ENCODE peak calls at places on chromosomes 3 and 15, in six cellular contexts. H is SK-N-SH, O is K562, I is transverse colon, A is GM23338, R is HL-60. G is an unnamed sample.

GRCh38 chr15:62067448-62068044 is 769 bp downstream of the C2CD4A start:
- DNase-seq in I (peak), R (no peak), O (no peak), A (peak), H (peak), G (peak)

GRCh38 chr3:71421820-71422566 is 161.5 kb downstream of the FOXP1 start:
- DNase-seq in I (no peak), O (no peak), H (no peak), A (no peak), R (no peak), G (no peak)

GRCh38 chr3:50574280-50574831 is 5.0 kb downstream of the HEMK1 start:
- DNase-seq in O (peak), A (no peak), R (no peak), H (no peak), I (no peak), G (no peak)

GRCh38 chr3:100954199-100954935 is 38.9 kb downstream of the ABI3BP start:
- DNase-seq in H (no peak), O (no peak), A (no peak), R (no peak), I (no peak), G (no peak)

GRCh38 chr3:94515983-94516382 is 453.1 kb downstream of the NSUN3 start:
- DNase-seq in O (no peak), H (no peak), A (no peak), I (no peak), R (no peak), G (no peak)

GRCh38 chr3:39220551-39221530 is 28.4 kb upstream of the XIRP1 start:
- DNase-seq in H (no peak), I (no peak), O (no peak), R (no peak), A (no peak), G (no peak)

GRCh38 chr15:65738649-65739048 is 53.4 kb downstream of the DENND4A start:
- DNase-seq in O (no peak), H (no peak), I (no peak), R (no peak), A (no peak), G (no peak)

GRCh38 chr3:48233542-48233941 is 7.4 kb upstream of the ZNF589 start:
- DNase-seq in H (no peak), A (no peak), O (no peak), I (no peak), R (no peak), G (no peak)

GRCh38 chr3:39407259-39407629 is 724 bp downstream of the RPSA start:
- DNase-seq in R (no peak), A (no peak), H (no peak), O (no peak), I (no peak), G (no peak)

GRCh38 chr3:48403533-48404439 is 26.1 kb downstream of the PLXNB1 start:
- DNase-seq in A (no peak), H (peak), I (no peak), R (no peak), O (no peak), G (peak)

GRCh38 chr15:74716647-74717046 is 8.7 kb downstream of the CYP1A1 start:
- DNase-seq in R (peak), H (no peak), A (no peak), I (no peak), O (no peak), G (no peak)

GRCh38 chr3:37183976-37184375 is 9.6 kb upstream of the LRRFIP2 start:
- DNase-seq in R (no peak), O (no peak), A (no peak), H (no peak), I (no peak), G (no peak)

GRCh38 chr3:37183375-37183831 is 9.0 kb upstream of the LRRFIP2 start:
- DNase-seq in R (no peak), O (no peak), H (no peak), I (no peak), A (peak), G (no peak)

GRCh38 chr3:37179144-37179967 is 5.0 kb upstream of the LRRFIP2 start:
- DNase-seq in A (no peak), I (no peak), O (peak), R (no peak), H (no peak), G (no peak)

GRCh38 chr3:37181766-37182165 is 7.4 kb upstream of the LRRFIP2 start:
- DNase-seq in I (no peak), O (peak), R (no peak), A (no peak), H (no peak), G (no peak)

DNA sequence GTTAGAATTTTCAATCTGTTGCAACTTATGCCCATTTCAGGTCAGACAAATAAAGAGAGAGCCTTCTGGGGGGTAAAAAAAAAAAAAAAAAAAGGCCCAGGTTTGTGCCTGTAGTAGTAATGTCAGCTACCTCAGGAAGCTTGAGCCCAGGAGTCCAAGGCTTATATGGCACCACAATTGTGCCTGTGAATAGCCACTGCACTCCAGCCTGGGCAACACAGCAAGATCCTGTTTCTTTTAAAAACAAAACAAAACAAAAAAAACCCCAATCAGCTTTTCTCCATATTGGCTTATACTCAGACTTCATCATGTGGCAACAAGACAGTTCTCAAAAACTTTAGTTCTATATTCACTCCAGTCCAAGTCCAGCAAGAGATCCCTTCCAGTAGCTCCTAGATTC is 8.4 kb upstream of the LRRFIP2 start:
- DNase-seq in I (no peak), A (no peak), H (no peak), O (no peak), R (no peak), G (no peak)
- H3K27ac ChIP-seq in I (peak), A (no peak), H (peak), O (no peak), R (no peak), G (no peak)

DNA sequence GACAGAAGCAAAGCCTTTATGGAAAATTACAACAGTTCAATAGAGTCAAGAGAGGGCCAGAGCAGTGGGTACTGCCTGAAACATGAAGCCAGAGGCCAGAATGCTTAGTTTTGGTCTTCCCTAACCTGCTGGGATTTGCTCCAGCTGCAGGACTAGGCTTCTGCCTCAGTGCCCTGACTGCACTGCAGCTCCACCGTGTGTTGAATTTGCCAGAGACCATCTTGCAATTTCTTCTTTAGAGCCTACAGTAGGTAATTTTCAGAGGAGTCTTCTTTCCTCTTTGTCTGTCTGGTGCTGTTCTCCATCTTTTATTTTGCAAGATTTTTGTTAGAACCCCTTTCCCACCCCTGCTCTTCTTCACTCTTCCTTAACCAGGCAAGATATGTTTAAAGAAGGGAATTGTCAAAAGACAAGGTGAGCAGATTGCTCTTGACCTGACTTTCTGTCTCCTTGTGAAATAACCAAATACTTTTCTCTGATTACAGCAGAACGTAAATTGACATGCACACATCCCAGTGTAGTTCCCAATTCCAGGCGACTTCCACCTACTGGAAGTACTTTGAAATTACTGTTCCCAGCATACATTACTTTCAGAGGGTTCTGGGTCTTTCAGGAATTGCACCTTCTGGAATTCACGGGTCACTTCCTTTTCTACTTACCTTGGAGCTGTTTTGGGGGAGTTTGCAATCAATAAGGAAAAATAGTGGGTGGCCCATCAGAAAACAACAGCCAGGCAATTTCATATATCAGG is 161.2 kb downstream of the MINAR1 start:
- DNase-seq in I (no peak), H (no peak), A (peak), R (no peak), O (peak), G (no peak)
- TF ChIP-seq CTCF in I (no peak), H (peak), A (peak), R (no peak), O (no peak), G (no peak)

GRCh38 chr3:42052132-42052866 is 38.9 kb upstream of the TRAK1 start:
- DNase-seq in R (no peak), H (no peak), O (no peak), I (no peak), A (no peak), G (no peak)

GRCh38 chr3:42052867-42053351 is 38.2 kb upstream of the TRAK1 start:
- DNase-seq in A (no peak), O (no peak), H (no peak), I (no peak), R (no peak), G (no peak)

GRCh38 chr3:42051384-42052131 is 39.6 kb upstream of the TRAK1 start:
- DNase-seq in I (no peak), R (no peak), H (no peak), A (no peak), O (peak), G (no peak)

GRCh38 chr3:42055291-42055690 is 35.9 kb upstream of the TRAK1 start:
- DNase-seq in A (no peak), I (no peak), R (no peak), O (no peak), H (no peak), G (no peak)

DNA sequence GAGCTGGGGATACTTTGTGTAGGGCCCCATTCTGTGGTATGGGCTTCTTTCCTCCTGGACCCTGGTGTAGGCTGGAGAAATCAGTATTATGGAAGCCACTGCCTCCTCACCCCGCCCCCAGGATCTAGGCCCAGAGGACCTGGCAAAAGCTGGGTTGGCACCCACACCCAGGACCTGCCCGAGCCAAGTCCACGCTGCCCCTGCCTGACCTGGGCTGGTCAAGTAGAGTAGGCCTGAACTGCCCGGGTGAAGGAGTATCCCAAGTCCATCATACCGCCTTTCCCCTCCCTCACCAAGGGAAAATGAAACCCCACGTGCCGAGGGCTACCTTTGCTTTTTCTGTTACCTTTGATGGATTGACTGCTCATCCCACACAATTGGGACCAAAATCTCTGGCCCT is 37.7 kb upstream of the TRAK1 start:
- DNase-seq in A (no peak), H (no peak), O (no peak), I (peak), R (no peak), G (peak)
- H3K27ac ChIP-seq in A (peak), H (no peak), O (no peak), I (peak), R (no peak), G (peak)

GRCh38 chr3:31937225-31937624 is 43.8 kb downstream of the OSBPL10 start:
- DNase-seq in O (no peak), H (no peak), I (no peak), A (no peak), R (no peak), G (no peak)
- TF ChIP-seq CTCF in O (no peak), H (no peak), I (no peak), A (no peak), R (no peak), G (no peak)

DNA sequence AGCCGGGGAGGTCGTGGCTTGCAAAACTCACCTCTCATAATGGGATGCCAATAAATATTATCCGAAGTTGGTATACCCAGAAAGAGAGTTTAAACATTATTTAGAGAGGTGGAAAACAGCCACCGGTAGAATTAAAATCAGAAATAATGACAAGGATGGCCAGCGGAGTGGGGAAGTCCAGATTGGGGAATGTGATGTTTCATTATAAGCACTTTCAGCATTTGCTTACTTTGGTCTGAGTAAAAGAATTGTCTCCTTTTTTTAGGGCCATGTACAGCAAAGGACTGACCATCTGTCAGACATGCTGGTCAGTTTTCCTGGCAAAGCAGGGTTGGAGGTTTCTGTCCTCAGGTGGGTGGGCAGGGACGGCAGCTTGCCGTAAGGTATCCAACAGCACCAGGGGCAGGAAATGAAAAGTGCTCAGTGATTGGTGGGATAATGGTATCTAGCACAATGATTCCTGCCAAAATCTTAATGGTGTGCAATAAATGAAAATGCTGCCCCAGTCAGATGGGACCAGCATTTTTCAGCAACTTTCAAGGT is 24.3 kb downstream of the APBA2 start:
- DNase-seq in R (no peak), H (no peak), I (no peak), A (no peak), O (no peak), G (no peak)
- H3K27ac ChIP-seq in R (no peak), H (no peak), I (no peak), A (no peak), O (peak), G (no peak)

GRCh38 chr15:47754312-47754711 is 37.0 kb downstream of the SEMA6D start:
- DNase-seq in A (no peak), R (no peak), O (no peak), H (no peak), I (no peak), G (no peak)
- TF ChIP-seq CTCF in A (no peak), R (no peak), O (no peak), H (no peak), I (no peak), G (no peak)

DNA sequence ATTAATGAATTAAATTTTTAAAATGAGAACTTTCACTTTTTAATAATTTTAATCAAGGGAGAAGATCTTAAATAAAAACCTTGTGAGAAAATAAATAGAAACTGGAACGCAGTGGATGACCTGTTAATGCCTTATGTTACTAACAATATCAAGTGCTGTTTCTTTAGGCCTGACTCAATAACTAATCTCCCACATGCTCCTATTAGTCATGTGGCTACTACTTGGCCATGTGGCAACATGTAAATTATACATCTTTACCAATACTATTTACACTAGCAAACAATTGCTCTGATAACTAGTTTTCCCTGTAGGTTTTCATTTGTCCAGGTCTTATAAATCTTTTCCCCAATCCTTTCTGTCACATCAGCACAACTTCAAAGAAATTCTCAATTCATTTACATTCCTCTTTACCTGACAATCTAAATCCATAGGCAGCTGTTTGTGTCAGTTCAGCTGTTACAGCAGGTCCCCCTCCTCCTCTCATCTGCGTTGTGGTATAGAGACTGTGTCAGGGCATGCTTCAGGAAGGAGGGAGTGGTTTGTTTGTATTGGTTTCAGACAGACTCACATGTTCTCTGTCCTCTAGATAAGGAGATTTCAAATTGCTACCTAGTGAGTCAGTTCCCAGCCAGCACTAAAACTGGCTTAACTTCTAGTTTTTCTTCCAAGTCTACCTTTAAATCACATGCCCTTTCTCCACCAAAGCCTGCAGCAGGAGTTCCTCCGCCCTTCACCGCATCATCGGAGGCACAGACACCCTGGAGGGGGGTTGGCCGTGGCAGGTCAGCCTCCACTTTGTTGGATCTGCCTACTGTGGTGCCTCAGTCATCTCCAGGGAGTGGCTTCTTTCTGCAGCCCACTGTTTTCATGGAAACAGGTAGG is 11.3 kb upstream of the C3orf52 start:
- DNase-seq in O (no peak), I (peak), H (no peak), A (no peak), R (no peak), G (peak)
- H3K27ac ChIP-seq in O (no peak), I (peak), H (peak), A (no peak), R (no peak), G (peak)

DNA sequence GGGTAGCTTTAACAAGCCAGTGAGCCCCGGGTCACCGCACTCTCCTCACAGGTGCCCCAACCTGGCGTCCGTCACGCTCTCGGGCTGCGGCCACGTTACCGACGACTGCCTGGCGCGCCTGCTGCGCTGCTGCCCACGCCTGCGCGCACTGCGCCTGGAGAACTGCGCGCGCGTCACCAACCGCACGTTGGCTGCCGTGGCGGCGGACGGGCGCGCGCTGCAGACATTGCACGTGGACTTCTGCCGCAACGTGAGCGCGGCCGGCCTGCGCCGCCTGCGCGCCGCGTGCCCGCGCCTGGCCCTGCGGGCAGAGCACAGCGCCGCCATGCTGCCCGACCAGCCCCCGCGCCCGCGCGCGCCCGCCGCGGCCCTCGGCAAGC is 3.4 kb downstream of the FBXL22 start:
- DNase-seq in R (peak), I (peak), H (peak), O (no peak), A (peak), G (peak)
- TF ChIP-seq CTCF in R (no peak), I (no peak), H (no peak), O (no peak), A (no peak), G (no peak)